ENCODE peak calls at places on chromosomes 2 and 18, in five cellular contexts. One of them, this sample, is unnamed.

GRCh38 chr18:9260388-9261380 is 73.9 kb upstream of the TWSG1 start:
- DNase-seq in sigmoid colon: no peak
- DNase-seq in PC-3: no peak
- DNase-seq in IMR-90: peak
- DNase-seq in CD8-positive, alpha-beta T cell: no peak
- DNase-seq in this sample: no peak

GRCh38 chr18:76460482-76460881 is 34.6 kb downstream of the ZNF516 start:
- DNase-seq in CD8-positive, alpha-beta T cell: no peak
- DNase-seq in PC-3: no peak
- DNase-seq in IMR-90: peak
- DNase-seq in sigmoid colon: no peak
- DNase-seq in this sample: no peak

GRCh38 chr2:107197601-107198000 is 311.6 kb upstream of the ST6GAL2 start:
- DNase-seq in PC-3: no peak
- DNase-seq in IMR-90: no peak
- DNase-seq in CD8-positive, alpha-beta T cell: no peak
- DNase-seq in sigmoid colon: no peak
- DNase-seq in this sample: no peak

GRCh38 chr2:9095690-9096089 is 92.2 kb upstream of the MBOAT2 start:
- DNase-seq in PC-3: no peak
- DNase-seq in sigmoid colon: no peak
- DNase-seq in IMR-90: peak
- DNase-seq in CD8-positive, alpha-beta T cell: no peak
- DNase-seq in this sample: peak

GRCh38 chr18:54247488-54248175 is 21.7 kb upstream of the POLI start:
- DNase-seq in PC-3: no peak
- DNase-seq in CD8-positive, alpha-beta T cell: no peak
- DNase-seq in IMR-90: no peak
- DNase-seq in sigmoid colon: no peak
- DNase-seq in this sample: no peak

GRCh38 chr2:170369894-170370293 is 191.9 kb downstream of the MYO3B start:
- DNase-seq in PC-3: peak
- DNase-seq in CD8-positive, alpha-beta T cell: no peak
- DNase-seq in sigmoid colon: no peak
- DNase-seq in IMR-90: peak
- DNase-seq in this sample: no peak

GRCh38 chr2:173851256-173851655 is 113.9 kb downstream of the SP3 start:
- DNase-seq in IMR-90: no peak
- DNase-seq in PC-3: peak
- DNase-seq in CD8-positive, alpha-beta T cell: no peak
- DNase-seq in sigmoid colon: no peak
- DNase-seq in this sample: no peak

GRCh38 chr2:86011449-86011941 is 94.2 kb downstream of the POLR1A start:
- DNase-seq in sigmoid colon: no peak
- DNase-seq in PC-3: peak
- DNase-seq in CD8-positive, alpha-beta T cell: no peak
- DNase-seq in IMR-90: no peak
- DNase-seq in this sample: peak

GRCh38 chr18:49321271-49321670 is 139.2 kb downstream of the DYM start:
- DNase-seq in IMR-90: no peak
- DNase-seq in CD8-positive, alpha-beta T cell: no peak
- DNase-seq in PC-3: no peak
- DNase-seq in sigmoid colon: no peak
- DNase-seq in this sample: no peak

GRCh38 chr2:55555977-55556376 is 36.5 kb downstream of the CFAP36 start:
- DNase-seq in PC-3: peak
- DNase-seq in CD8-positive, alpha-beta T cell: no peak
- DNase-seq in sigmoid colon: no peak
- DNase-seq in IMR-90: no peak
- DNase-seq in this sample: no peak

GRCh38 chr2:108927936-108928659 is 60.9 kb downstream of the EDAR start:
- DNase-seq in PC-3: peak
- DNase-seq in CD8-positive, alpha-beta T cell: peak
- DNase-seq in sigmoid colon: peak
- DNase-seq in IMR-90: peak
- DNase-seq in this sample: peak

GRCh38 chr2:122525341-122525740 is 769.9 kb downstream of the TSN start:
- DNase-seq in sigmoid colon: no peak
- DNase-seq in CD8-positive, alpha-beta T cell: no peak
- DNase-seq in PC-3: no peak
- DNase-seq in IMR-90: no peak
- DNase-seq in this sample: no peak

GRCh38 chr2:23271230-23271629 is 113.7 kb upstream of the KLHL29 start:
- DNase-seq in CD8-positive, alpha-beta T cell: no peak
- DNase-seq in sigmoid colon: no peak
- DNase-seq in PC-3: no peak
- DNase-seq in IMR-90: no peak
- DNase-seq in this sample: no peak

GRCh38 chr18:37778417-37779165 is 213.0 kb upstream of the CELF4 start:
- DNase-seq in CD8-positive, alpha-beta T cell: no peak
- DNase-seq in sigmoid colon: no peak
- DNase-seq in PC-3: peak
- DNase-seq in IMR-90: no peak
- DNase-seq in this sample: peak

GRCh38 chr2:105396254-105397024 is 2.4 kb downstream of the FHL2 start:
- DNase-seq in PC-3: peak
- DNase-seq in sigmoid colon: peak
- DNase-seq in CD8-positive, alpha-beta T cell: no peak
- DNase-seq in IMR-90: peak
- DNase-seq in this sample: peak

GRCh38 chr2:229805559-229805958 is 91.2 kb upstream of the DNER start:
- DNase-seq in IMR-90: no peak
- DNase-seq in sigmoid colon: no peak
- DNase-seq in CD8-positive, alpha-beta T cell: no peak
- DNase-seq in PC-3: no peak
- DNase-seq in this sample: no peak

GRCh38 chr2:205644018-205644417 is 38.3 kb upstream of the NRP2 start:
- DNase-seq in PC-3: peak
- DNase-seq in CD8-positive, alpha-beta T cell: no peak
- DNase-seq in IMR-90: peak
- DNase-seq in sigmoid colon: no peak
- DNase-seq in this sample: no peak

GRCh38 chr2:129192841-129193253 is 786.6 kb upstream of the RAB6C start:
- DNase-seq in CD8-positive, alpha-beta T cell: no peak
- DNase-seq in sigmoid colon: no peak
- DNase-seq in PC-3: no peak
- DNase-seq in IMR-90: no peak
- DNase-seq in this sample: no peak

GRCh38 chr2:227191367-227191766 is 26.9 kb downstream of the COL4A3 start:
- DNase-seq in PC-3: peak
- DNase-seq in IMR-90: peak
- DNase-seq in sigmoid colon: no peak
- DNase-seq in CD8-positive, alpha-beta T cell: no peak
- DNase-seq in this sample: no peak

GRCh38 chr2:121790276-121790956 is 35.0 kb downstream of the TSN start:
- DNase-seq in CD8-positive, alpha-beta T cell: no peak
- DNase-seq in PC-3: peak
- DNase-seq in IMR-90: peak
- DNase-seq in sigmoid colon: no peak
- DNase-seq in this sample: no peak

GRCh38 chr2:130819915-130820861 is 16.5 kb upstream of the ARHGEF4 start:
- DNase-seq in CD8-positive, alpha-beta T cell: no peak
- DNase-seq in PC-3: no peak
- DNase-seq in IMR-90: no peak
- DNase-seq in sigmoid colon: peak
- DNase-seq in this sample: no peak

GRCh38 chr2:8310557-8311455 is 371.1 kb upstream of the ID2 start:
- DNase-seq in CD8-positive, alpha-beta T cell: peak
- DNase-seq in PC-3: no peak
- DNase-seq in sigmoid colon: no peak
- DNase-seq in IMR-90: no peak
- DNase-seq in this sample: no peak

GRCh38 chr2:85131116-85131515 is 2.1 kb upstream of the TCF7L1 start:
- DNase-seq in IMR-90: peak
- DNase-seq in PC-3: peak
- DNase-seq in CD8-positive, alpha-beta T cell: no peak
- DNase-seq in sigmoid colon: no peak
- DNase-seq in this sample: no peak

GRCh38 chr18:79257480-79257879 is 138.2 kb upstream of the NFATC1 start:
- DNase-seq in CD8-positive, alpha-beta T cell: no peak
- DNase-seq in IMR-90: no peak
- DNase-seq in sigmoid colon: no peak
- DNase-seq in PC-3: no peak
- DNase-seq in this sample: no peak

GRCh38 chr2:234593636-234594035 is 96.8 kb upstream of the ARL4C start:
- DNase-seq in PC-3: no peak
- DNase-seq in CD8-positive, alpha-beta T cell: no peak
- DNase-seq in IMR-90: peak
- DNase-seq in sigmoid colon: no peak
- DNase-seq in this sample: no peak

GRCh38 chr2:218883491-218884490 is 3.1 kb downstream of the WNT10A start:
- DNase-seq in sigmoid colon: no peak
- DNase-seq in IMR-90: no peak
- DNase-seq in CD8-positive, alpha-beta T cell: peak
- DNase-seq in PC-3: no peak
- DNase-seq in this sample: no peak

GRCh38 chr2:240873098-240873788 is 4.6 kb downstream of the AGXT start:
- DNase-seq in PC-3: no peak
- DNase-seq in IMR-90: no peak
- DNase-seq in sigmoid colon: no peak
- DNase-seq in CD8-positive, alpha-beta T cell: no peak
- DNase-seq in this sample: no peak

GRCh38 chr2:64817453-64817852 is 163.7 kb upstream of the SERTAD2 start:
- DNase-seq in CD8-positive, alpha-beta T cell: no peak
- DNase-seq in IMR-90: no peak
- DNase-seq in sigmoid colon: no peak
- DNase-seq in PC-3: no peak
- DNase-seq in this sample: no peak

GRCh38 chr2:64820901-64821300 is 167.2 kb upstream of the SERTAD2 start:
- DNase-seq in IMR-90: no peak
- DNase-seq in CD8-positive, alpha-beta T cell: no peak
- DNase-seq in sigmoid colon: no peak
- DNase-seq in PC-3: no peak
- DNase-seq in this sample: no peak

GRCh38 chr2:64819371-64819770 is 165.7 kb upstream of the SERTAD2 start:
- DNase-seq in sigmoid colon: no peak
- DNase-seq in CD8-positive, alpha-beta T cell: no peak
- DNase-seq in IMR-90: no peak
- DNase-seq in PC-3: no peak
- DNase-seq in this sample: no peak

GRCh38 chr2:64818650-64819032 is 164.9 kb upstream of the SERTAD2 start:
- DNase-seq in CD8-positive, alpha-beta T cell: no peak
- DNase-seq in IMR-90: no peak
- DNase-seq in PC-3: no peak
- DNase-seq in sigmoid colon: no peak
- DNase-seq in this sample: no peak

DNA sequence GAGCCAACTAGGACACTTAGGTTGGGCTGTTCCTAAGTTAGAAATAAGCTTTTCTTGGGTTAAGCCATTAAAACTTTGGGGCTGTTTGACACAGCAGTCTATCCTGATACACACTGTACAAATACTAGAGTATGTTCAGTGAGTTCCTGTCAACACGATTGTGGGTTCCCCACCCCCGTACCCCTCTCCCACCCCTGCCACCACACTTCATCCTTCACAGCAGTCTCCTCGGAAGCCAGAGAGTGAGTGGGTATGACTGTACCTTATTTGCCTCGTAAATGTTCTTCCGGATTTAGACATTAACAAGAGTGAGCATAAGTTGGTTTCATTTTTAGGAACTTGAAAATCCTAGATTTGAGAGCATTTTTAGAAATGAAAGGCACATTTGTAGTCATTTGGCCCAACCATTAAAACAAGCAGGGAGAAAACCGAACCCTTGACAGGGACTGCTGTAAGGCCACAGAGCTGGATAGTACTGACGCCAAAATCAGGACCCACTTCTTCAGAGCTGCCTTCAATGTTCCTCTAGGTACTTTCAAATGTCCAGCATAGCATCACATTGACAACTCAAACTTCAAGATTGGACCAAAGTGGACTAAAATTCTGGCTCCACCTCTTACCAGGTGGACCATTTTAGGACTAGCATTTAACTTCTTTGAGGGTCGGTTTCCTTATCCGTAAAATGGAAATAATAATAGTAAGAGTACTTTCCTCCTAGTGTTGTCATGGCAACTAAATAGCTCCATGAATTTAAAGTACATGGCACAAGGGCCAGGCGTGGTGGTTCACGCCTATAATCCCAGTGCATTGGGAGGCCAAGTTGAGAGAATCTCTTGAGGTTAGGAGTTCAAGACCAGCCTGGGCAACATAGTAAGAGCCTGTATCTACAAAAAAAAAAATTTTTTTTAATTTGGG is 166.3 kb upstream of the SERTAD2 start:
- DNase-seq in PC-3: peak
- DNase-seq in sigmoid colon: no peak
- DNase-seq in IMR-90: no peak
- DNase-seq in CD8-positive, alpha-beta T cell: peak
- DNase-seq in this sample: no peak
- H3K27ac ChIP-seq in PC-3: peak
- H3K27ac ChIP-seq in sigmoid colon: peak
- H3K27ac ChIP-seq in IMR-90: no peak
- H3K27ac ChIP-seq in CD8-positive, alpha-beta T cell: peak
- H3K27ac ChIP-seq in this sample: no peak

DNA sequence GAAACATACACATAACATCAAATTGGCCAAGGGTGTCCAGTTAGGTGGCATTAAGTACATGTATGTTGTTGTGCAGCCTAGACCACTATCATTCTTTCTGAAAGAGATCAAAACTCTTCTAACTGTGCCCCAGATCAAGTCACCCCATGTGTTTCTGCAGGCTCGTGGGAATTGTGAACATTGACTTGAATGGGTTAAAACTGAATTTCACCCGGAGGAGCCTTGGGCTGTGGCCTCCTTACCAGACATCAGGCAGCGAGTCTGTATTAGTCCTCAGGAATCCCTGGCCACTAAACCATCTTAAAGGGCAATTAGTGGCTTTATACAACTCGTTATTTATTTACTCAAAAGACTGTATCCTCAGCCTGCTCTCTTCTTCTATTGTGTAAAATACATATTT is 149.0 kb upstream of the REV1 start:
- DNase-seq in PC-3: no peak
- DNase-seq in CD8-positive, alpha-beta T cell: no peak
- DNase-seq in IMR-90: no peak
- DNase-seq in sigmoid colon: no peak
- DNase-seq in this sample: no peak
- H3K4me3 ChIP-seq in PC-3: no peak
- H3K4me3 ChIP-seq in CD8-positive, alpha-beta T cell: no peak
- H3K4me3 ChIP-seq in IMR-90: no peak
- H3K4me3 ChIP-seq in sigmoid colon: no peak
- H3K4me3 ChIP-seq in this sample: no peak

GRCh38 chr2:155320236-155320635 is 621.7 kb downstream of the KCNJ3 start:
- DNase-seq in PC-3: no peak
- DNase-seq in sigmoid colon: no peak
- DNase-seq in IMR-90: no peak
- DNase-seq in CD8-positive, alpha-beta T cell: no peak
- DNase-seq in this sample: no peak
- H3K27ac ChIP-seq in PC-3: no peak
- H3K27ac ChIP-seq in sigmoid colon: no peak
- H3K27ac ChIP-seq in IMR-90: no peak
- H3K27ac ChIP-seq in CD8-positive, alpha-beta T cell: no peak
- H3K27ac ChIP-seq in this sample: no peak

GRCh38 chr18:24176727-24177416 is 38.0 kb downstream of the CABYR start:
- DNase-seq in PC-3: peak
- DNase-seq in sigmoid colon: peak
- DNase-seq in CD8-positive, alpha-beta T cell: peak
- DNase-seq in IMR-90: peak
- DNase-seq in this sample: peak
- H3K4me3 ChIP-seq in PC-3: no peak
- H3K4me3 ChIP-seq in sigmoid colon: no peak
- H3K4me3 ChIP-seq in CD8-positive, alpha-beta T cell: no peak
- H3K4me3 ChIP-seq in IMR-90: no peak
- H3K4me3 ChIP-seq in this sample: no peak